ENCODE peak calls at places on chromosome 9, in eight cellular contexts. One of them, this sample, is unnamed. For H3K4me1, the result is how much of the 10 kb centered on the place peaks cover.

GRCh38 chr9:133492061-133493021 is 13.4 kb upstream of the SLC2A6 start:
- DNase-seq in endothelial cell of umbilical vein: no peak
- DNase-seq in A549: no peak
- DNase-seq in HepG2: no peak
- DNase-seq in IMR-90: no peak
- DNase-seq in K562: no peak
- DNase-seq in H1: no peak
- DNase-seq in GM12878: no peak
- DNase-seq in this sample: no peak

GRCh38 chr9:86529496-86530275 is 175.5 kb upstream of the TUT7 start:
- DNase-seq in endothelial cell of umbilical vein: no peak
- DNase-seq in A549: no peak
- DNase-seq in HepG2: no peak
- DNase-seq in IMR-90: no peak
- DNase-seq in K562: no peak
- DNase-seq in H1: no peak
- DNase-seq in GM12878: no peak
- DNase-seq in this sample: no peak

GRCh38 chr9:72984990-72985389 is 32.1 kb upstream of the ALDH1A1 start:
- DNase-seq in endothelial cell of umbilical vein: no peak
- DNase-seq in A549: no peak
- DNase-seq in HepG2: no peak
- DNase-seq in IMR-90: no peak
- DNase-seq in K562: no peak
- DNase-seq in H1: no peak
- DNase-seq in GM12878: no peak
- DNase-seq in this sample: no peak

GRCh38 chr9:23811633-23812032 is 14.4 kb downstream of the ELAVL2 start:
- DNase-seq in endothelial cell of umbilical vein: no peak
- DNase-seq in A549: no peak
- DNase-seq in HepG2: no peak
- DNase-seq in IMR-90: no peak
- DNase-seq in K562: no peak
- DNase-seq in H1: no peak
- DNase-seq in GM12878: no peak
- DNase-seq in this sample: no peak

GRCh38 chr9:126532019-126532462 is 81.7 kb upstream of the LMX1B start:
- DNase-seq in endothelial cell of umbilical vein: no peak
- DNase-seq in A549: no peak
- DNase-seq in HepG2: no peak
- DNase-seq in IMR-90: no peak
- DNase-seq in K562: no peak
- DNase-seq in H1: no peak
- DNase-seq in GM12878: no peak
- DNase-seq in this sample: no peak

GRCh38 chr9:112753725-112754124 is 3.2 kb downstream of the SNX30 start:
- DNase-seq in endothelial cell of umbilical vein: no peak
- DNase-seq in A549: no peak
- DNase-seq in HepG2: no peak
- DNase-seq in IMR-90: peak
- DNase-seq in K562: no peak
- DNase-seq in H1: no peak
- DNase-seq in GM12878: no peak
- DNase-seq in this sample: peak

GRCh38 chr9:116276651-116277121 is 123.1 kb downstream of the PAPPA start:
- DNase-seq in endothelial cell of umbilical vein: no peak
- DNase-seq in A549: no peak
- DNase-seq in HepG2: no peak
- DNase-seq in IMR-90: no peak
- DNase-seq in K562: no peak
- DNase-seq in H1: no peak
- DNase-seq in GM12878: no peak
- DNase-seq in this sample: no peak

GRCh38 chr9:20382460-20383071 is 239.7 kb downstream of the MLLT3 start:
- DNase-seq in endothelial cell of umbilical vein: no peak
- DNase-seq in A549: peak
- DNase-seq in HepG2: peak
- DNase-seq in IMR-90: peak
- DNase-seq in K562: no peak
- DNase-seq in H1: no peak
- DNase-seq in GM12878: no peak
- DNase-seq in this sample: no peak

GRCh38 chr9:91816356-91816755 is 133.7 kb downstream of the ROR2 start:
- DNase-seq in endothelial cell of umbilical vein: no peak
- DNase-seq in A549: no peak
- DNase-seq in HepG2: no peak
- DNase-seq in IMR-90: no peak
- DNase-seq in K562: no peak
- DNase-seq in H1: no peak
- DNase-seq in GM12878: no peak
- DNase-seq in this sample: no peak

GRCh38 chr9:71783120-71783523 is 14.8 kb upstream of the CEMIP2 start:
- DNase-seq in endothelial cell of umbilical vein: no peak
- DNase-seq in A549: peak
- DNase-seq in HepG2: peak
- DNase-seq in IMR-90: peak
- DNase-seq in K562: no peak
- DNase-seq in H1: no peak
- DNase-seq in GM12878: no peak
- DNase-seq in this sample: no peak

GRCh38 chr9:130997925-130998595 is 10.9 kb upstream of the LAMC3 start:
- DNase-seq in endothelial cell of umbilical vein: peak
- DNase-seq in A549: peak
- DNase-seq in HepG2: peak
- DNase-seq in IMR-90: peak
- DNase-seq in K562: peak
- DNase-seq in H1: peak
- DNase-seq in GM12878: no peak
- DNase-seq in this sample: peak

GRCh38 chr9:116337015-116337414 is 183.4 kb downstream of the PAPPA start:
- DNase-seq in endothelial cell of umbilical vein: no peak
- DNase-seq in A549: no peak
- DNase-seq in HepG2: no peak
- DNase-seq in IMR-90: peak
- DNase-seq in K562: no peak
- DNase-seq in H1: peak
- DNase-seq in GM12878: no peak
- DNase-seq in this sample: no peak

GRCh38 chr9:128061305-128061704 is 5.8 kb downstream of the NAIF1 start:
- DNase-seq in endothelial cell of umbilical vein: peak
- DNase-seq in A549: no peak
- DNase-seq in HepG2: no peak
- DNase-seq in IMR-90: no peak
- DNase-seq in K562: no peak
- DNase-seq in H1: no peak
- DNase-seq in GM12878: no peak
- DNase-seq in this sample: no peak

GRCh38 chr9:132541966-132542830 is 40.2 kb upstream of the BARHL1 start:
- DNase-seq in endothelial cell of umbilical vein: no peak
- DNase-seq in A549: no peak
- DNase-seq in HepG2: no peak
- DNase-seq in IMR-90: no peak
- DNase-seq in K562: no peak
- DNase-seq in H1: no peak
- DNase-seq in GM12878: no peak
- DNase-seq in this sample: no peak

GRCh38 chr9:69885931-69886330 is 65.3 kb downstream of the CFAP95 start:
- DNase-seq in endothelial cell of umbilical vein: peak
- DNase-seq in A549: peak
- DNase-seq in HepG2: no peak
- DNase-seq in IMR-90: no peak
- DNase-seq in K562: no peak
- DNase-seq in H1: no peak
- DNase-seq in GM12878: no peak
- DNase-seq in this sample: no peak

GRCh38 chr9:109794361-109795012 is 14.5 kb downstream of the PALM2AKAP2 start:
- DNase-seq in endothelial cell of umbilical vein: no peak
- DNase-seq in A549: no peak
- DNase-seq in HepG2: no peak
- DNase-seq in IMR-90: peak
- DNase-seq in K562: no peak
- DNase-seq in H1: no peak
- DNase-seq in GM12878: no peak
- DNase-seq in this sample: no peak

GRCh38 chr9:113715086-113715485 is 161.0 kb upstream of the ZNF618 start:
- DNase-seq in endothelial cell of umbilical vein: no peak
- DNase-seq in A549: no peak
- DNase-seq in HepG2: no peak
- DNase-seq in IMR-90: peak
- DNase-seq in K562: no peak
- DNase-seq in H1: no peak
- DNase-seq in GM12878: no peak
- DNase-seq in this sample: no peak

GRCh38 chr9:20838218-20838617 is 154.2 kb downstream of the FOCAD start:
- DNase-seq in endothelial cell of umbilical vein: no peak
- DNase-seq in A549: no peak
- DNase-seq in HepG2: peak
- DNase-seq in IMR-90: peak
- DNase-seq in K562: no peak
- DNase-seq in H1: no peak
- DNase-seq in GM12878: no peak
- DNase-seq in this sample: no peak

DNA sequence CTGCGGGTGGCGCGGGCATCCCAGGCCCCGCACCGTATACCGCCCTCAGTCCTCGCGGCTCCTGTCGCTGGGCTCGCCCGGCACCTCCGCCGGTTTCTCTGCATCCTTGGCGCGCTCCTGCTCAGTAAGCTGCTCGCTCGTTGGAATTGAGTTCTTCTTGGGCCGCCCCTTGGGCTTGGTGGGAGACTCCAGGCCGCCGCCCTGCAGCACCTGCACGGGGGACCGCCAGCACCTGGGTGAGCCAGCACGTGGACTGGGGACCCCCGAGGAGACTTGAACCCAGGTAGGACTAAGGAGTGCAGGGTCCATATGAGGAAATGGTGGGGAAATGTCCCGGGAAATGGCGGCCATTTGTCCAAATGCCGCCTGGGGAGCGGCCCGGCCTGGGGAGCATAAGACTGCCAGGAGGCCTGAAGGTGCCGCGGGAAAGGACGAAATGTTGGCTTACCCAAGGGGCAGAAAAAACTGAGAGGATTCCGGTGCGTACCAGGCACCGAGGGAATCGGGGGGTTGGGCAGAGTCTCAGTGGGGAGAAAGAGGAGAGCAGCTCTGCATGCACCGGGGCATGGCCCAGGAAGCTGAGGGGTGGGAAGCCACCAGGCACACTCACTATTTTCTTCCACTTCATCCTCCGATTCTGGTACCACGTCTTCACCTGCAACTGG is 2.9 kb downstream of the BARX1 start:
- DNase-seq in endothelial cell of umbilical vein: no peak
- DNase-seq in A549: no peak
- DNase-seq in HepG2: no peak
- DNase-seq in IMR-90: no peak
- DNase-seq in K562: no peak
- DNase-seq in H1: no peak
- DNase-seq in GM12878: no peak
- DNase-seq in this sample: no peak
- H3K4me2 ChIP-seq in endothelial cell of umbilical vein: no peak
- H3K4me2 ChIP-seq in A549: no peak
- H3K4me2 ChIP-seq in HepG2: no peak
- H3K4me2 ChIP-seq in IMR-90: no peak
- H3K4me2 ChIP-seq in K562: no peak
- H3K4me2 ChIP-seq in H1: peak
- H3K4me2 ChIP-seq in GM12878: no peak
- H3K4me2 ChIP-seq in this sample: no peak

DNA sequence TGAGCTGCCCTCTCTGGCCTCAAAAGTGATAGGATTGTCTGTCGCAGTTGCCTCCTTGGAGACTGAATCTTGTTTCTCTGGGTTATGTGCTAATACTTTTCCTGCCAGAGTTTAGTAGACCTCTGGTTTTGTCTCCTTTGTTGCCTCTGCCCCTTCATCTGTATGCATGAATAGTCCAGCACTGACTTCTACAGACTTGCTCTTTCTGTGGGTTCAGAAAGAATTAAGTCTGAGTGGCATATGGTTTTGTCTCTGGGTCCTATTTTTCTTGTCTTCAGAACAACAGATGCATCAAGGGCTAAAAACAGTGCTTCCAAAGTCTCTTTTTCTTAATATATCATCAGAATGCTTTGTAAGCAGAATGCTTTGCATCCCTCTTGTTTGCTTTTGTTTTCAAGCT is 131.6 kb downstream of the UNC13B start:
- DNase-seq in endothelial cell of umbilical vein: no peak
- DNase-seq in A549: no peak
- DNase-seq in HepG2: no peak
- DNase-seq in IMR-90: no peak
- DNase-seq in K562: no peak
- DNase-seq in H1: no peak
- DNase-seq in GM12878: no peak
- DNase-seq in this sample: no peak
- H3K4me1 ChIP-seq in endothelial cell of umbilical vein: under half
- H3K4me1 ChIP-seq in A549: under half
- H3K4me1 ChIP-seq in HepG2: under half
- H3K4me1 ChIP-seq in IMR-90: under half
- H3K4me1 ChIP-seq in K562: under half
- H3K4me1 ChIP-seq in H1: under half
- H3K4me1 ChIP-seq in GM12878: under half
- H3K4me1 ChIP-seq in this sample: under half

GRCh38 chr9:137205126-137206069 is at the start of the genes NDOR1 and TMEM203:
- DNase-seq in endothelial cell of umbilical vein: peak
- DNase-seq in A549: peak
- DNase-seq in HepG2: peak
- DNase-seq in IMR-90: peak
- DNase-seq in K562: peak
- DNase-seq in H1: no peak
- DNase-seq in GM12878: peak
- DNase-seq in this sample: peak
- TF ChIP-seq POLR2A in endothelial cell of umbilical vein: peak
- TF ChIP-seq POLR2A in A549: peak
- TF ChIP-seq POLR2A in HepG2: peak
- TF ChIP-seq POLR2A in IMR-90: peak
- TF ChIP-seq POLR2A in K562: peak
- TF ChIP-seq POLR2A in H1: no peak
- TF ChIP-seq POLR2A in GM12878: peak
- TF ChIP-seq POLR2A in this sample: peak

DNA sequence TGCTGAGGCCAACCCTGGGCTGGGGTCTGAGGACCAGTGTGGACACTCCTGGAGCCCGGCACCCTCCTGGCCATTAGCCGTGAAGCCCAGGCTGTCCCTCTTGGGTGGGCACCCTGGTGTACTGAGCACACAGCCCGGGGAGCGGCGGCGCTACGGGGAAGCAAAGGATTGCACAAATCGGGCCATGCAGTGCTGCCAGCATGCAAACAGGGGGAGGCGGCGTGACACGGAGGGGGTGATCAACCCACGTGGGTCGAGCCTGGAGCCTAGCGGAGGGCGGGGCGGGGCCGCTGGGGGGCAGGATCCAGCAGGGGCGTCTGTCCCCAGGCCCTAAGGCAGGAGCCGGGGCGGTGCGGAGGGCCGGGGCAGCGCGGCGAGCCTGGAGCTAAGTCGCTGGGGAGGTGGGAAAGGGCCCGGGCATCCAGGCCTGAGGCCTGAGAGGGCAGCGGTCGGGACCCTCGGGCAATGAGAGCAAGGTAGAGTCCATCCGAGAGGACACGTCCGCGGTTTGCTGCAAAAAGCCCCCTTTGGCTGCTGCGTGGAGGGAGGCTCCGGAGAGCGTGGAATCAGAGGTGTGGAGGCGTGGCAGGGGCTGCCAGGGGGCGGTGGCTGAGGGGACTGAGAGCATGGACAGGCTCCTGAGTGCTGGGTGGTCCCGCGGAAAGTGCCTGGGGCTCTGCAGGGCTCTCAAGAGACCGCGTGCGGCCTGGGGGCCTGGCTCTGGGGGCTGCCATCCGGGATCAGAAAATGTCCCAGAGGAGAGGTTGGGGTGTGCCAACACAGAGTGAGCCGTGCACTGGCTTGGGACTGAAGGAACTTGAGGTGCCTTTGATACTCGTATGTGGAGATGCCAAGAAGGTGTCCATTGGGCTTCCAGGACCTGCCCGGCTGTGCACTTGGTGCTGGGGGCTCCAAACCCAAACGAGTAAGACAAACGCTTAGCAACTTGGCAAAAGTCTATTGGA is 94.2 kb downstream of the BARX1 start:
- DNase-seq in endothelial cell of umbilical vein: no peak
- DNase-seq in A549: no peak
- DNase-seq in HepG2: no peak
- DNase-seq in IMR-90: no peak
- DNase-seq in K562: peak
- DNase-seq in H1: no peak
- DNase-seq in GM12878: no peak
- DNase-seq in this sample: no peak
- H3K4me2 ChIP-seq in endothelial cell of umbilical vein: no peak
- H3K4me2 ChIP-seq in A549: no peak
- H3K4me2 ChIP-seq in HepG2: peak
- H3K4me2 ChIP-seq in IMR-90: no peak
- H3K4me2 ChIP-seq in K562: no peak
- H3K4me2 ChIP-seq in H1: no peak
- H3K4me2 ChIP-seq in GM12878: no peak
- H3K4me2 ChIP-seq in this sample: no peak

This sample was measured in HCT116.